ENCODE peak calls at places on chromosomes 2 and 18, in four cellular contexts. One of them, this sample, is unnamed.

GRCh38 chr2:101125374-101125773 is 25.8 kb downstream of the TBC1D8 start:
- DNase-seq in IMR-90: no peak
- DNase-seq in Kasumi-1: peak
- DNase-seq in HuH-7.5: no peak
- DNase-seq in this sample: no peak

GRCh38 chr18:58780045-58780444 is 84.6 kb upstream of the ZNF532 start:
- DNase-seq in IMR-90: no peak
- DNase-seq in Kasumi-1: no peak
- DNase-seq in HuH-7.5: no peak
- DNase-seq in this sample: no peak

GRCh38 chr2:219523031-219523671 is 8.9 kb downstream of the ASIC4 start:
- DNase-seq in IMR-90: no peak
- DNase-seq in Kasumi-1: no peak
- DNase-seq in HuH-7.5: no peak
- DNase-seq in this sample: peak

GRCh38 chr18:9712606-9713005 is 4.5 kb downstream of the RAB31 start:
- DNase-seq in IMR-90: no peak
- DNase-seq in Kasumi-1: peak
- DNase-seq in HuH-7.5: no peak
- DNase-seq in this sample: no peak

GRCh38 chr2:234502919-234503285 is 6.0 kb upstream of the ARL4C start:
- DNase-seq in IMR-90: no peak
- DNase-seq in Kasumi-1: no peak
- DNase-seq in HuH-7.5: no peak
- DNase-seq in this sample: no peak

GRCh38 chr18:7146067-7146466 is 28.5 kb upstream of the LAMA1 start:
- DNase-seq in IMR-90: no peak
- DNase-seq in Kasumi-1: no peak
- DNase-seq in HuH-7.5: no peak
- DNase-seq in this sample: no peak

GRCh38 chr2:32652555-32653209 is 24.8 kb downstream of the TTC27 start:
- DNase-seq in IMR-90: peak
- DNase-seq in Kasumi-1: no peak
- DNase-seq in HuH-7.5: no peak
- DNase-seq in this sample: no peak

GRCh38 chr18:54503495-54503894 is 87.5 kb upstream of the DYNAP start:
- DNase-seq in IMR-90: no peak
- DNase-seq in Kasumi-1: no peak
- DNase-seq in HuH-7.5: no peak
- DNase-seq in this sample: no peak

GRCh38 chr2:102735431-102736130 is 26.2 kb upstream of the TMEM182 start:
- DNase-seq in IMR-90: peak
- DNase-seq in Kasumi-1: no peak
- DNase-seq in HuH-7.5: no peak
- DNase-seq in this sample: no peak

GRCh38 chr2:20613342-20613916 is 37.5 kb downstream of the HS1BP3 start:
- DNase-seq in IMR-90: no peak
- DNase-seq in Kasumi-1: no peak
- DNase-seq in HuH-7.5: no peak
- DNase-seq in this sample: no peak

GRCh38 chr2:44964704-44965343 is 23.3 kb downstream of the SIX3 start:
- DNase-seq in IMR-90: no peak
- DNase-seq in Kasumi-1: peak
- DNase-seq in HuH-7.5: no peak
- DNase-seq in this sample: peak

GRCh38 chr2:173553589-173553988 is 198.9 kb downstream of the CDCA7 start:
- DNase-seq in IMR-90: peak
- DNase-seq in Kasumi-1: no peak
- DNase-seq in HuH-7.5: no peak
- DNase-seq in this sample: no peak

GRCh38 chr2:120684691-120685402 is 50.8 kb upstream of the GLI2 start:
- DNase-seq in IMR-90: peak
- DNase-seq in Kasumi-1: no peak
- DNase-seq in HuH-7.5: no peak
- DNase-seq in this sample: no peak

GRCh38 chr18:58213931-58214431 is 170.0 kb downstream of the NEDD4L start:
- DNase-seq in IMR-90: peak
- DNase-seq in Kasumi-1: no peak
- DNase-seq in HuH-7.5: no peak
- DNase-seq in this sample: no peak

GRCh38 chr2:176130153-176130916 is 830 bp downstream of the HOXD8 start:
- DNase-seq in IMR-90: no peak
- DNase-seq in Kasumi-1: peak
- DNase-seq in HuH-7.5: no peak
- DNase-seq in this sample: no peak

GRCh38 chr2:74503506-74504475 is 3.7 kb downstream of the PCGF1 start:
- DNase-seq in IMR-90: no peak
- DNase-seq in Kasumi-1: no peak
- DNase-seq in HuH-7.5: no peak
- DNase-seq in this sample: no peak

GRCh38 chr2:118812530-118812929 is 34.9 kb downstream of the EN1 start:
- DNase-seq in IMR-90: no peak
- DNase-seq in Kasumi-1: no peak
- DNase-seq in HuH-7.5: no peak
- DNase-seq in this sample: no peak

GRCh38 chr2:24048662-24049484 is 668 bp upstream of the FKBP1B start:
- DNase-seq in IMR-90: no peak
- DNase-seq in Kasumi-1: no peak
- DNase-seq in HuH-7.5: no peak
- DNase-seq in this sample: peak

GRCh38 chr18:51645607-51646006 is 448.1 kb upstream of the MEX3C start:
- DNase-seq in IMR-90: no peak
- DNase-seq in Kasumi-1: no peak
- DNase-seq in HuH-7.5: no peak
- DNase-seq in this sample: no peak

GRCh38 chr2:30412392-30413321 is 34.4 kb upstream of the LCLAT1 start:
- DNase-seq in IMR-90: peak
- DNase-seq in Kasumi-1: no peak
- DNase-seq in HuH-7.5: no peak
- DNase-seq in this sample: no peak

GRCh38 chr2:230347659-230348305 is 20.8 kb downstream of the SP140L start:
- DNase-seq in IMR-90: peak
- DNase-seq in Kasumi-1: no peak
- DNase-seq in HuH-7.5: no peak
- DNase-seq in this sample: no peak

GRCh38 chr2:105744909-105745853 is at the start of gene NCK2:
- DNase-seq in IMR-90: peak
- DNase-seq in Kasumi-1: peak
- DNase-seq in HuH-7.5: peak
- DNase-seq in this sample: no peak

GRCh38 chr2:54372361-54372760 is 83.8 kb upstream of the SPTBN1 start:
- DNase-seq in IMR-90: no peak
- DNase-seq in Kasumi-1: no peak
- DNase-seq in HuH-7.5: no peak
- DNase-seq in this sample: no peak